ENCODE peak calls at places on chromosomes 11 and 22, in five cellular contexts. K is progenitor cell of endocrine pancreas; B is activated CD8-positive, alpha-beta T cell treated with anti-CD3 and anti-CD28 coated beads for 36 hours; F is fibroblast of lung; R is GM23338. E is an unnamed sample.

GRCh38 chr11:46342237-46342636 is 5.0 kb upstream of the DGKZ start:
- DNase-seq in R (peak), B (peak), K (no peak), F (no peak), E (no peak)

GRCh38 chr11:95495722-95496121 is 264.7 kb upstream of the SESN3 start:
- DNase-seq in B (no peak), K (no peak), F (no peak), R (no peak), E (no peak)

GRCh38 chr22:41305646-41306045 is 4.3 kb downstream of the ZC3H7B start:
- DNase-seq in F (peak), B (no peak), K (no peak), R (no peak), E (no peak)

GRCh38 chr22:47125603-47126002 is 363.2 kb downstream of the TBC1D22A start:
- DNase-seq in B (no peak), K (no peak), R (peak), F (no peak), E (no peak)

GRCh38 chr11:10450451-10451398 is 4.3 kb upstream of the AMPD3 start:
- DNase-seq in B (peak), K (peak), R (peak), F (peak), E (peak)

GRCh38 chr11:18575361-18575760 is 13.2 kb downstream of the UEVLD start:
- DNase-seq in K (no peak), R (no peak), B (no peak), F (no peak), E (no peak)

GRCh38 chr11:125376117-125376516 is 119.9 kb downstream of the FEZ1 start:
- DNase-seq in F (peak), R (peak), B (no peak), K (no peak), E (no peak)

GRCh38 chr11:123545726-123546125 is 108.7 kb downstream of the SCN3B start:
- DNase-seq in B (no peak), K (no peak), R (no peak), F (peak), E (no peak)

GRCh38 chr11:47336595-47336994 is 15.9 kb downstream of the MYBPC3 start:
- DNase-seq in R (no peak), F (no peak), K (no peak), B (no peak), E (no peak)

GRCh38 chr11:69638941-69639681 is 1.8 kb upstream of the CCND1 start:
- DNase-seq in K (peak), R (peak), B (peak), F (peak), E (peak)
- TF ChIP-seq CTCF in K (no peak), R (no peak), B (no peak), F (no peak), E (no peak)

GRCh38 chr11:13031349-13031748 is 22.2 kb downstream of the RASSF10 start:
- DNase-seq in R (no peak), K (no peak), B (no peak), F (no peak), E (no peak)

GRCh38 chr11:13028322-13028721 is 19.2 kb downstream of the RASSF10 start:
- DNase-seq in K (no peak), F (no peak), B (no peak), R (no peak), E (no peak)

GRCh38 chr11:13030857-13031256 is 21.7 kb downstream of the RASSF10 start:
- DNase-seq in B (no peak), F (no peak), R (no peak), K (no peak), E (no peak)

GRCh38 chr11:13026722-13027121 is 17.6 kb downstream of the RASSF10 start:
- DNase-seq in K (no peak), R (no peak), B (no peak), F (no peak), E (no peak)

DNA sequence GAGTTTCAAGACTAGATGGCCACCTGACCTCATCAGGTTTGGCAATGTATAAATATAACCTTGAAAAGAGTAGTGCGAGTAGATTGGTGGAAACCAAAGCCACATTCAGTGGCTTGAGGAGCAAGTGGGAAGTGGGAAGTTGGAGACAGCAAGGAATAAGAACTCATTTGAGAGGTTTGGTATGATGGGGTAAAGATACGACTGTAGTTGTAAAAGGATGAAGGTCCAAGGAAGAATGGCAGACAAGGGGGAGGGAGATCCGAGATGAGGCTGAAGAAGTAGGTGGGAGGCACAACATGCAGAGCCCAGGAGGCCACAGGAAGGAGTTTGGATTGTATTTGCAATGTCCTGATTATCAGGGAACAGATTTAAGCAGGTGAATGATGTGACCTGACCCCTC is 20.8 kb downstream of the RASSF10 start:
- DNase-seq in F (no peak), B (no peak), K (no peak), R (no peak), E (no peak)
- TF ChIP-seq CTCF in F (no peak), B (no peak), K (no peak), R (no peak), E (no peak)

DNA sequence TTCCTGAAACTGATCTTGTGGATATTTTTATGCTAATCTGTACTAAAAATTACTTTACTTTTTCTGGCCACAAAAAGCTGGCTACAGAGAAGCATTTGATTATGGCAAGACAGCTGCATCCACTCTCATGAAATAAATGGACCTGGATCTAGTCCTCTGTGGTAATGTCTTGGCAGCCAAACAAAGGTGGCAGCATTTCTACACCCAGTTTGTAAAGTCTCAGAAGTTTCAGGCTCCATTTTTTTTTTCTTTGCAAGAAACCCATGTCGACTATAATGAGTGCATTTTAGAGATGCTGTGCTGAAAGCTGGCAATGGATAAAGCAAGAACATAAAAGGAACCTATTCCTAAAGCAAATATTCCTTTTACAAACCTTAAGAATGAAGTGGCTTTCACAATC is 33.5 kb downstream of the THAP12 start:
- DNase-seq in K (no peak), F (peak), B (no peak), R (no peak), E (no peak)
- TF ChIP-seq CTCF in K (no peak), F (no peak), B (no peak), R (no peak), E (no peak)

GRCh38 chr22:49494555-49494954 is 333.1 kb downstream of the BRD1 start:
- DNase-seq in B (no peak), R (no peak), K (no peak), F (no peak), E (no peak)
- TF ChIP-seq CTCF in B (no peak), R (no peak), K (no peak), F (no peak), E (no peak)

E was measured in GM10248.